ENCODE peak calls at places on chromosomes 11 and 22, in five cellular contexts. W, I, Q, V and E are unnamed samples.

GRCh38 chr11:2990617-2991476 is 1.3 kb downstream of the NAP1L4 start:
- DNase-seq in W (peak; percentile 54), I (no peak), Q (no peak), V (peak; percentile 30), E (no peak)

GRCh38 chr11:129279326-129280026 is 87.4 kb upstream of the ARHGAP32 start:
- DNase-seq in W (peak; percentile 49), I (peak; percentile 63), Q (no peak), V (peak; percentile 84), E (peak; percentile 25)

GRCh38 chr11:122748968-122749687 is 89.2 kb upstream of the CRTAM start:
- DNase-seq in W (peak; percentile 74), I (no peak), Q (peak; percentile 64), V (peak; percentile 19), E (no peak)

GRCh38 chr11:33778682-33779081 is 4.4 kb upstream of the FBXO3 start:
- DNase-seq in W (no peak), I (no peak), Q (no peak), V (peak; percentile 44), E (no peak)

GRCh38 chr11:111225871-111226270 is 19.7 kb upstream of the POU2AF2 start:
- DNase-seq in W (no peak), I (no peak), Q (no peak), V (no peak), E (no peak)

GRCh38 chr11:102389253-102389652 is 42.2 kb downstream of the BIRC2 start:
- DNase-seq in W (no peak), I (no peak), Q (no peak), V (no peak), E (no peak)

GRCh38 chr22:42649261-42650056 is at the start of gene CYB5R3:
- DNase-seq in W (peak; percentile 97), I (peak; percentile 78), Q (peak; percentile 80), V (peak; percentile 86), E (no peak)

GRCh38 chr11:110123003-110123402 is 29.8 kb downstream of the ZC3H12C start:
- DNase-seq in W (no peak), I (no peak), Q (no peak), V (no peak), E (no peak)

GRCh38 chr22:38462960-38463784 is 4.7 kb upstream of the KDELR3 start:
- DNase-seq in W (no peak), I (no peak), Q (no peak), V (peak; percentile 90), E (no peak)

GRCh38 chr11:128488471-128488870 is 98.9 kb downstream of the ETS1 start:
- DNase-seq in W (no peak), I (no peak), Q (no peak), V (no peak), E (no peak)